ENCODE peak calls at places on chromosomes 12 and 14, in four cellular contexts. C, H, S and A are unnamed samples.

GRCh38 chr12:44078273-44078672 is 242.4 kb downstream of the TMEM117 start:
- DNase-seq in S (no peak), C (no peak), H (no peak), A (peak; percentile 4)

GRCh38 chr12:114396153-114396868 is 9.6 kb downstream of the TBX5 start:
- DNase-seq in H (no peak), S (no peak), C (no peak), A (peak; percentile 59)

GRCh38 chr12:8662592-8662991 is at the start of gene MFAP5:
- DNase-seq in C (no peak), H (no peak), S (no peak), A (peak; percentile 25)

GRCh38 chr12:96811083-96811482 is 96.0 kb upstream of the NEDD1 start:
- DNase-seq in S (no peak), C (no peak), H (no peak), A (peak; percentile 85)

GRCh38 chr12:2057041-2057792 is 4.4 kb downstream of the CACNA1C start:
- DNase-seq in C (peak; percentile 47), S (peak; percentile 73), H (no peak), A (peak; percentile 62)

GRCh38 chr14:76644875-76645518 is 116.3 kb upstream of the VASH1 start:
- DNase-seq in H (no peak), C (peak; percentile 55), S (peak; percentile 17), A (peak; percentile 12)

GRCh38 chr12:50732591-50732990 is 31.3 kb upstream of the ATF1 start:
- DNase-seq in S (no peak), C (no peak), H (no peak), A (peak; percentile 97)

GRCh38 chr12:3436496-3437060 is 54.4 kb upstream of the PRMT8 start:
- DNase-seq in S (no peak), C (no peak), H (no peak), A (no peak)

GRCh38 chr12:49588761-49589516 is 16.5 kb downstream of the FAM186B start:
- DNase-seq in H (no peak), S (no peak), C (no peak), A (no peak)

GRCh38 chr12:90908465-90908864 is 46.5 kb downstream of the CCER1 start:
- DNase-seq in S (no peak), H (no peak), C (no peak), A (peak; percentile 83)

GRCh38 chr12:27534060-27534764 is 10.2 kb downstream of the PPFIBP1 start:
- DNase-seq in S (no peak), H (peak; percentile 86), C (no peak), A (no peak)

GRCh38 chr14:56145965-56146364 is 27.8 kb downstream of the PELI2 start:
- DNase-seq in H (no peak), S (no peak), C (no peak), A (peak; percentile 89)

GRCh38 chr14:53609009-53609408 is 347.6 kb downstream of the BMP4 start:
- DNase-seq in S (no peak), C (no peak), H (no peak), A (no peak)

GRCh38 chr14:100405752-100406455 is 82.8 kb downstream of the SLC25A47 start:
- DNase-seq in H (no peak), C (no peak), S (no peak), A (no peak)

GRCh38 chr12:3170423-3171194 is 93.4 kb downstream of the TSPAN9 start:
- DNase-seq in C (no peak), H (no peak), S (no peak), A (peak; percentile 97)

GRCh38 chr14:36512585-36513003 is 7.4 kb downstream of the NKX2-1 start:
- DNase-seq in C (no peak), H (no peak), S (no peak), A (no peak)

GRCh38 chr12:7190268-7191055 is 976 bp downstream of the PEX5 start:
- DNase-seq in H (no peak), C (no peak), S (no peak), A (peak; percentile 6)

GRCh38 chr12:62335057-62335456 is 74.9 kb downstream of the USP15 start:
- DNase-seq in S (no peak), C (no peak), H (no peak), A (no peak)

GRCh38 chr12:120628919-120629318 is 11.5 kb upstream of the CABP1 start:
- DNase-seq in H (no peak), C (peak; percentile 49), S (no peak), A (no peak)

GRCh38 chr12:26317942-26318565 is 122.7 kb downstream of the SSPN start:
- DNase-seq in C (no peak), H (no peak), S (no peak), A (peak; percentile 84)

GRCh38 chr14:47715330-47715729 is 39.9 kb upstream of the MDGA2 start:
- DNase-seq in C (no peak), H (no peak), S (no peak), A (peak; percentile 0)

GRCh38 chr12:52278931-52279682 is 4.7 kb downstream of the KRT86 start:
- DNase-seq in H (no peak), S (peak; percentile 33), C (peak; percentile 84), A (peak; percentile 65)

GRCh38 chr14:69518341-69519101 is 34.0 kb downstream of the PLEKHD1 start:
- DNase-seq in S (no peak), H (no peak), C (no peak), A (no peak)

GRCh38 chr12:3987571-3987970 is 114.4 kb upstream of the PARP11 start:
- DNase-seq in H (no peak), C (no peak), S (no peak), A (no peak)

GRCh38 chr12:9064201-9064814 is 51.4 kb downstream of the A2M start:
- DNase-seq in S (peak; percentile 9), H (no peak), C (no peak), A (peak; percentile 10)

GRCh38 chr12:38903596-38903995 is 1.8 kb downstream of the CPNE8 start:
- DNase-seq in S (no peak), H (no peak), C (no peak), A (no peak)

GRCh38 chr12:50862316-50862715 is 19.6 kb downstream of the TMPRSS12 start:
- DNase-seq in S (no peak), C (no peak), H (no peak), A (peak; percentile 77)

GRCh38 chr12:21852251-21852650 is 77.7 kb upstream of the KCNJ8 start:
- DNase-seq in H (no peak), S (no peak), C (no peak), A (peak; percentile 90)

GRCh38 chr12:64733857-64734256 is 25.3 kb downstream of the GNS start:
- DNase-seq in S (no peak), H (no peak), C (no peak), A (no peak)

GRCh38 chr12:1297639-1298038 is 296.7 kb downstream of the FBXL14 start:
- DNase-seq in H (no peak), C (no peak), S (no peak), A (peak; percentile 13)

GRCh38 chr14:74949211-74949610 is 6.2 kb downstream of the PGF start:
- DNase-seq in C (no peak), S (no peak), H (no peak), A (no peak)

GRCh38 chr14:102140750-102141145 is 1.1 kb downstream of the WDR20 start:
- DNase-seq in H (no peak), S (no peak), C (no peak), A (no peak)

GRCh38 chr12:84070311-84070710 is 842.3 kb downstream of the SLC6A15 start:
- DNase-seq in S (no peak), C (no peak), H (no peak), A (peak; percentile 89)

GRCh38 chr12:124465473-124465872 is 101.9 kb downstream of the NCOR2 start:
- DNase-seq in H (no peak), S (no peak), C (no peak), A (no peak)
- H3K4me3 ChIP-seq in H (no peak overlapping the region), S (no peak overlapping the region), C (no peak overlapping the region), A (no peak overlapping the region)

GRCh38 chr12:88431245-88431644 is 149.0 kb downstream of the KITLG start:
- DNase-seq in S (no peak), C (no peak), H (no peak), A (no peak)

GRCh38 chr12:88428350-88428749 is 151.9 kb downstream of the KITLG start:
- DNase-seq in H (no peak), S (no peak), C (no peak), A (no peak)

GRCh38 chr12:88432536-88433462 is 147.5 kb downstream of the KITLG start:
- DNase-seq in C (no peak), H (no peak), S (no peak), A (peak; percentile 46)
- TF ChIP-seq CHD1 in C (no peak), H (no peak), S (no peak), A (no peak)

GRCh38 chr14:29548948-29549370 is 378.7 kb downstream of the PRKD1 start:
- DNase-seq in C (peak; percentile 50), S (no peak), H (peak; percentile 5), A (peak; percentile 77)
- TF ChIP-seq RAD21 in C (peak; percentile 63), S (peak; percentile 77), H (peak; percentile 62), A (peak; percentile 73)

DNA sequence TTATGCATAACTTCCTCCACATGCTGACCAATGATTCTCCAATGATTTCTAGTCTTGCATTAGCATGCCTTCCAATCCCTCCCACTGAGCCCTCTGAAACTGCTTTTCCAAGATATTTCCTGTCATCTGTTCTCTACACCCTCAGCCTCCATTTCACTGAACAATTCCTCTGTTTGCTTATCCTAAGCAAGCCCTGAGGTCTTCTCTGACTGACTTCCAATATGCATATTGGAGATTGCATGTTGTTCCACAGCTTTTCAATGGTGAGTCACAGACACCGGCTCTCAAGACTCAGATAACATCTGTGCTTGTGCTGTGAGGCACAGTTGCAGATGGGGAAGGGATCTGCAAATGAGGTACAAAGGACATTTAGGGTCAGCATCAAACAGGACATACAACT is 141.0 kb downstream of the SLC16A7 start:
- DNase-seq in S (no peak), H (no peak), C (no peak), A (peak; percentile 96)
- H3K4me3 ChIP-seq in S (no peak overlapping the region), H (no peak overlapping the region), C (no peak overlapping the region), A (no peak overlapping the region)

GRCh38 chr12:19138551-19139344 is 9.2 kb downstream of the PLEKHA5 start:
- DNase-seq in C (peak; percentile 5), H (no peak), S (no peak), A (peak; percentile 47)

GRCh38 chr12:19144287-19144686 is 14.8 kb downstream of the PLEKHA5 start:
- DNase-seq in S (no peak), C (peak; percentile 19), H (no peak), A (no peak)

GRCh38 chr12:19142499-19142898 is 13.0 kb downstream of the PLEKHA5 start:
- DNase-seq in H (no peak), C (no peak), S (no peak), A (no peak)

GRCh38 chr12:19139795-19140194 is 10.3 kb downstream of the PLEKHA5 start:
- DNase-seq in H (no peak), S (no peak), C (no peak), A (no peak)

GRCh38 chr12:19140381-19141236 is 11.1 kb downstream of the PLEKHA5 start:
- DNase-seq in H (no peak), C (no peak), S (no peak), A (no peak)
- TF ChIP-seq CHD1 in H (no peak), C (no peak), S (no peak), A (no peak)

GRCh38 chr14:103460415-103460814 is 62.2 kb downstream of the CKB start:
- DNase-seq in C (no peak), S (no peak), H (no peak), A (no peak)

GRCh38 chr14:103450423-103450822 is 65.2 kb downstream of the MARK3 start:
- DNase-seq in C (no peak), S (no peak), H (no peak), A (no peak)

GRCh38 chr14:103451401-103451800 is 66.2 kb downstream of the MARK3 start:
- DNase-seq in H (no peak), C (no peak), S (no peak), A (no peak)

GRCh38 chr14:103453791-103454190 is 68.6 kb downstream of the MARK3 start:
- DNase-seq in S (no peak), H (no peak), C (no peak), A (no peak)

GRCh38 chr14:103456167-103456835 is 66.3 kb downstream of the CKB start:
- DNase-seq in S (no peak), H (no peak), C (no peak), A (peak; percentile 52)
- TF ChIP-seq RAD21 in S (no peak), H (no peak), C (no peak), A (no peak)

GRCh38 chr12:41932470-41932991 is 212.1 kb downstream of the GXYLT1 start:
- DNase-seq in S (no peak), C (peak; percentile 43), H (no peak), A (no peak)
- H3K4me3 ChIP-seq in S (peak overlapping the region; percentile 55), C (peak overlapping the region; percentile 32), H (peak overlapping the region; percentile 26), A (peak overlapping the region; percentile 25)